ENCODE peak calls at places on chromosomes 6 and 20, in five cellular contexts. R, A, V, E and P are unnamed samples.

GRCh38 chr6:37051138-37052026 is 45.9 kb downstream of the FGD2 start:
- DNase-seq in R (peak; percentile 92), A (peak; percentile 79), V (peak; percentile 91), E (peak; percentile 88), P (peak; percentile 95)

GRCh38 chr6:31715022-31715683 is at the start of gene LY6G6D:
- DNase-seq in R (no peak), A (no peak), V (no peak), E (no peak), P (no peak)

GRCh38 chr6:38501931-38502330 is 137.8 kb downstream of the BTBD9 start:
- DNase-seq in R (no peak), A (no peak), V (no peak), E (no peak), P (peak; percentile 94)

GRCh38 chr6:134888316-134888715 is 61.6 kb downstream of the ALDH8A1 start:
- DNase-seq in R (no peak), A (no peak), V (no peak), E (no peak), P (no peak)

GRCh38 chr20:47019106-47019824 is 124.6 kb downstream of the EYA2 start:
- DNase-seq in R (peak; percentile 26), A (no peak), V (peak; percentile 28), E (no peak), P (no peak)

GRCh38 chr20:49210101-49210749 is 9.0 kb upstream of the DDX27 start:
- DNase-seq in R (no peak), A (no peak), V (no peak), E (no peak), P (no peak)

GRCh38 chr6:32830936-32831335 is 7.6 kb downstream of the TAP2 start:
- DNase-seq in R (no peak), A (no peak), V (no peak), E (no peak), P (no peak)

GRCh38 chr6:36154286-36154685 is 24.0 kb downstream of the MAPK13 start:
- DNase-seq in R (no peak), A (no peak), V (no peak), E (no peak), P (no peak)

GRCh38 chr20:33724439-33725094 is 4.5 kb upstream of the PXMP4 start:
- DNase-seq in R (no peak), A (no peak), V (no peak), E (no peak), P (no peak)

GRCh38 chr6:34341481-34341971 is 50.9 kb downstream of the NUDT3 start:
- DNase-seq in R (no peak), A (no peak), V (no peak), E (no peak), P (no peak)

GRCh38 chr20:5918856-5919633 is 31.3 kb downstream of the TRMT6 start:
- DNase-seq in R (no peak), A (no peak), V (no peak), E (no peak), P (no peak)

GRCh38 chr6:87182321-87182720 is 27.0 kb downstream of the ZNF292 start:
- DNase-seq in R (no peak), A (no peak), V (no peak), E (no peak), P (no peak)

GRCh38 chr6:140182819-140183218 is 808.4 kb upstream of the CITED2 start:
- DNase-seq in R (no peak), A (no peak), V (no peak), E (no peak), P (no peak)

GRCh38 chr20:40860487-40860902 is 168.1 kb upstream of the TOP1 start:
- DNase-seq in R (no peak), A (no peak), V (no peak), E (no peak), P (no peak)

GRCh38 chr6:31582230-31582601 is at the start of gene LTB:
- DNase-seq in R (no peak), A (peak; percentile 66), V (no peak), E (no peak), P (no peak)

GRCh38 chr6:32107447-32107846 is 1.7 kb downstream of the TNXB start:
- DNase-seq in R (no peak), A (no peak), V (peak; percentile 71), E (no peak), P (no peak)

GRCh38 chr6:32819729-32820128 is 2.9 kb upstream of the HLA-DOB start:
- DNase-seq in R (no peak), A (no peak), V (no peak), E (no peak), P (no peak)

GRCh38 chr20:61759286-61760065 is 306.2 kb downstream of the TAF4 start:
- DNase-seq in R (no peak), A (no peak), V (no peak), E (no peak), P (no peak)
- H3K27me3 ChIP-seq in R (no peaks in the 10 kb centered on the region), A (no peaks in the 10 kb centered on the region), V (no peaks in the 10 kb centered on the region), E (peaks cover 36% of the 10 kb centered on the region), P (peaks cover 17% of the 10 kb centered on the region)

GRCh38 chr6:73377225-73377624 is 7.5 kb upstream of the OOEP start:
- DNase-seq in R (no peak), A (no peak), V (no peak), E (no peak), P (no peak)
- H3K27me3 ChIP-seq in R (no peaks in the 10 kb centered on the region), A (no peaks in the 10 kb centered on the region), V (no peaks in the 10 kb centered on the region), E (no peaks in the 10 kb centered on the region), P (no peaks in the 10 kb centered on the region)

GRCh38 chr20:57579331-57579897 is 18.5 kb downstream of the PCK1 start:
- DNase-seq in R (no peak), A (no peak), V (no peak), E (no peak), P (no peak)
- H3K27me3 ChIP-seq in R (peaks cover 10% of the 10 kb centered on the region), A (peaks cover 6% of the 10 kb centered on the region), V (no peaks in the 10 kb centered on the region), E (peaks cover 19% of the 10 kb centered on the region), P (peaks cover 13% of the 10 kb centered on the region)

GRCh38 chr20:54190200-54190599 is 16.4 kb upstream of the CYP24A1 start:
- DNase-seq in R (no peak), A (no peak), V (no peak), E (no peak), P (no peak)
- H3K27me3 ChIP-seq in R (no peaks in the 10 kb centered on the region), A (peaks cover 4% of the 10 kb centered on the region), V (no peaks in the 10 kb centered on the region), E (no peaks in the 10 kb centered on the region), P (peaks cover 4% of the 10 kb centered on the region)

DNA sequence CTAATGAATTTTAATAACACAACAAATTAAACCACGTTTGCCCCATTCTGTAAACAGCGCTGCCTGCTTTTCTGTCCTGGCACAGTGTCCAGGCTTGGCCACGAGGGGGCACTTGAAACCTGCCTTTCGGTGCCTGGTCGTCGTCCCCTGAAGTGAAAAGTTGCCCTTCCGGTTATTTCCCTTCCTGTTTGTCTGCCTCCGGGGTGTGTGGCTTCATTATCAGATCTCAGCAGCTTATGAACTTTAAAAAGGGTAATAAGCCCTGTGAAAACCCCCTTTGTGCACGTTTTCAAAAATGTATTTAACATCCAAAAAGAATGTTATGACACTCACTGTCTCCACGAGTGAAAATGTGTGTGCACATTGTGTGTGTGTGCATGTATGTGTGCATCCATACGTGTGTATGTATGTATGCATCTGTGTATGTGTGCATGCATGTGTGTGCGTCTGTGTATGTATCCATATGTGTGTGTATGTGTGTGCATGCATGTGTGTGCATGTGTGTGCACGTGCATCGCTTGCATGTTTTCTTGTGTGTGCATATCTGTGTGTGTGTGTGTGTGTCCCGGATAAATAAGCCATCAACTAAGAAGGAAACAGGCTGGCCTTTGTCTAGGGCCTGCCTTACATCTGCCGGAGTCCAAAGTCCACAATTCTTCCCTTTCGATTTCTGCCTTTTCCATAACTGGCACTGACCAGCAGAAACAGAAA is 358.4 kb downstream of the THBS2 start:
- DNase-seq in R (peak; percentile 77), A (peak; percentile 47), V (peak; percentile 77), E (peak; percentile 72), P (peak; percentile 79)
- H3K27me3 ChIP-seq in R (no peaks in the 10 kb centered on the region), A (no peaks in the 10 kb centered on the region), V (no peaks in the 10 kb centered on the region), E (no peaks in the 10 kb centered on the region), P (no peaks in the 10 kb centered on the region)

GRCh38 chr6:5994234-5994998 is 12.3 kb downstream of the NRN1 start:
- DNase-seq in R (no peak), A (no peak), V (no peak), E (no peak), P (no peak)

GRCh38 chr6:5994999-5995698 is 11.6 kb downstream of the NRN1 start:
- DNase-seq in R (no peak), A (no peak), V (no peak), E (no peak), P (no peak)

GRCh38 chr6:5995705-5996686 is 10.7 kb downstream of the NRN1 start:
- DNase-seq in R (peak; percentile 61), A (no peak), V (peak; percentile 66), E (peak; percentile 89), P (peak; percentile 88)

GRCh38 chr6:5990776-5991175 is 15.9 kb downstream of the NRN1 start:
- DNase-seq in R (no peak), A (no peak), V (no peak), E (no peak), P (no peak)

GRCh38 chr6:5992551-5993225 is 14.0 kb downstream of the NRN1 start:
- DNase-seq in R (no peak), A (no peak), V (no peak), E (no peak), P (no peak)
- H3K27me3 ChIP-seq in R (peaks cover 35% of the 10 kb centered on the region), A (peaks cover 50% of the 10 kb centered on the region), V (no peaks in the 10 kb centered on the region), E (no peaks in the 10 kb centered on the region), P (peaks cover 42% of the 10 kb centered on the region)

DNA sequence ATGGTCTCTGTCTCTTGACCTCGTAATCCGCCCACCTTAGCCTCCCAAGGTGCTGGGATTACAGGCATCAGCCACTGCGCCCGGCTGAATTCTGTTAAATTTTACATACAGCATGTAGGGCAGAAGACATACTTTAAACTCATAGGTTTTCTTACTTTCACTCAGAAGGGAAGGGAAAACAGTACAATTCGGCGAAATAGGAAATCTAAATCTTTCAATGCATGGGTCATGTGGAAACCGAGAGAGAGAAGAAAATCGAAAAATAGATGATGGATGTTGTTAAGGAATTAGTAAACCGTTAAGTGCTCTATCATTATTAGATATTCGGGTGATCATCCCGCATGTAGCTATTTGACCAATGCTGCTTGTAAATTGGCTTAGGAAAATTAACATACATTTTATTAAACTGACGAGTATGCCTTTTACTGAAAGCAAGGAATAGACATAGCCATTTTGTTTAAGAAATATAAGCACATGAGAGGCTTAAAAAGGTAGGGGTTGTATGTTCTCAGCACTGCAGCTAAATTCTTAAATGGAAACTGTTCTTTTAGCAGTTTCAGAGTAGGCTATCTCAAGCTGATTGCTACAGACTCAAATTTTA is 164.7 kb upstream of the AGPAT4 start:
- DNase-seq in R (no peak), A (no peak), V (no peak), E (no peak), P (no peak)
- H3K27me3 ChIP-seq in R (no peaks in the 10 kb centered on the region), A (no peaks in the 10 kb centered on the region), V (no peaks in the 10 kb centered on the region), E (no peaks in the 10 kb centered on the region), P (no peaks in the 10 kb centered on the region)

GRCh38 chr20:56630086-56630493 is 984 bp downstream of the TFAP2C start:
- DNase-seq in R (no peak), A (no peak), V (no peak), E (no peak), P (peak; percentile 29)
- H3K27me3 ChIP-seq in R (peaks cover 48% of the 10 kb centered on the region), A (peaks cover 12% of the 10 kb centered on the region), V (peaks cover 7% of the 10 kb centered on the region), E (peaks cover 65% of the 10 kb centered on the region), P (peaks cover 93% of the 10 kb centered on the region)